ENCODE peak calls at places on chromosomes 12 and 14, in ten cellular contexts. N is breast epithelium, K is keratinocyte, U is gastrocnemius medialis, H is Caco-2, Y is ovary, B is uterus, I is right lobe of liver, G is cardiac muscle cell, J is A549. R is an unnamed sample. For H3K4me1, the result is how much of the 10 kb centered on the place peaks cover.

GRCh38 chr14:101634453-101635237 is 73.3 kb downstream of the DIO3 start:
- DNase-seq in N (no peak), K (no peak), U (no peak), H (no peak), Y (no peak), B (no peak), I (no peak), G (no peak), J (no peak), R (peak)

GRCh38 chr14:51963164-51963733 is 26.1 kb upstream of the RTRAF start:
- DNase-seq in N (no peak), K (no peak), U (no peak), H (no peak), Y (no peak), B (no peak), I (no peak), G (peak), J (no peak), R (no peak)

GRCh38 chr12:117875652-117876491 is 92.9 kb downstream of the KSR2 start:
- DNase-seq in N (no peak), K (no peak), U (no peak), H (no peak), Y (no peak), B (no peak), I (no peak), G (peak), J (no peak), R (no peak)

GRCh38 chr12:89883630-89884364 is 175.2 kb upstream of the ATP2B1 start:
- DNase-seq in N (peak), K (no peak), U (no peak), H (no peak), Y (no peak), B (no peak), I (no peak), G (peak), J (no peak), R (no peak)

GRCh38 chr12:104709692-104710435 is 248.2 kb downstream of the SLC41A2 start:
- DNase-seq in N (no peak), K (no peak), U (no peak), H (no peak), Y (no peak), B (no peak), I (no peak), G (peak), J (no peak), R (no peak)

GRCh38 chr12:32647275-32647674 is 31.8 kb upstream of the DNM1L start:
- DNase-seq in N (no peak), K (no peak), U (no peak), H (no peak), Y (no peak), B (no peak), I (no peak), G (no peak), J (no peak), R (no peak)

GRCh38 chr12:58502236-58502635 is 418.1 kb downstream of the LRIG3 start:
- DNase-seq in N (no peak), K (no peak), U (no peak), H (peak), Y (no peak), B (no peak), I (no peak), G (no peak), J (no peak), R (no peak)

GRCh38 chr14:61560323-61560722 is 135.0 kb upstream of the HIF1A start:
- DNase-seq in N (no peak), K (no peak), U (no peak), H (peak), Y (no peak), B (no peak), I (peak), G (peak), J (peak), R (no peak)

GRCh38 chr12:13735756-13736155 is 245.6 kb downstream of the GRIN2B start:
- DNase-seq in N (no peak), K (no peak), U (no peak), H (no peak), Y (no peak), B (no peak), I (no peak), G (no peak), J (no peak), R (no peak)

GRCh38 chr14:37034410-37035285 is 137.8 kb downstream of the SLC25A21 start:
- DNase-seq in N (no peak), K (no peak), U (no peak), H (no peak), Y (no peak), B (peak), I (no peak), G (no peak), J (no peak), R (no peak)

GRCh38 chr12:96220902-96221301 is 26.7 kb downstream of the ELK3 start:
- DNase-seq in N (peak), K (no peak), U (no peak), H (no peak), Y (no peak), B (no peak), I (no peak), G (no peak), J (no peak), R (no peak)

GRCh38 chr12:72729451-72730010 is 457.4 kb downstream of the TRHDE start:
- DNase-seq in N (no peak), K (no peak), U (no peak), H (no peak), Y (no peak), B (no peak), I (no peak), G (no peak), J (no peak), R (no peak)

GRCh38 chr14:100840286-100840685 is 14.4 kb downstream of the MEG3 start:
- DNase-seq in N (no peak), K (no peak), U (no peak), H (no peak), Y (peak), B (no peak), I (no peak), G (no peak), J (no peak), R (no peak)

GRCh38 chr14:59422069-59422881 is 42.9 kb downstream of the GPR135 start:
- DNase-seq in N (no peak), K (no peak), U (no peak), H (no peak), Y (no peak), B (no peak), I (no peak), G (no peak), J (no peak), R (no peak)

GRCh38 chr14:60093606-60094005 is 1.9 kb downstream of the PCNX4 start:
- DNase-seq in N (no peak), K (no peak), U (no peak), H (no peak), Y (no peak), B (no peak), I (no peak), G (no peak), J (no peak), R (no peak)

GRCh38 chr14:93712838-93713724 is 75.2 kb downstream of the PRIMA1 start:
- DNase-seq in N (peak), K (no peak), U (no peak), H (no peak), Y (no peak), B (no peak), I (no peak), G (no peak), J (no peak), R (peak)

GRCh38 chr14:70425349-70425748 is 8.5 kb upstream of the SYNJ2BP start:
- DNase-seq in N (no peak), K (no peak), U (peak), H (no peak), Y (no peak), B (no peak), I (no peak), G (no peak), J (no peak), R (no peak)

GRCh38 chr12:63420206-63420644 is 248.1 kb downstream of the DPY19L2 start:
- DNase-seq in N (no peak), K (no peak), U (no peak), H (peak), Y (no peak), B (no peak), I (peak), G (peak), J (peak), R (no peak)

GRCh38 chr12:104422441-104422840 is 34.3 kb upstream of the CHST11 start:
- DNase-seq in N (no peak), K (no peak), U (no peak), H (no peak), Y (no peak), B (no peak), I (no peak), G (no peak), J (no peak), R (no peak)

GRCh38 chr14:34368115-34368970 is 93.7 kb downstream of the SPTSSA start:
- DNase-seq in N (no peak), K (no peak), U (no peak), H (peak), Y (no peak), B (no peak), I (no peak), G (peak), J (peak), R (no peak)

GRCh38 chr12:114547636-114548035 is 136.3 kb downstream of the TBX3 start:
- DNase-seq in N (no peak), K (no peak), U (no peak), H (no peak), Y (no peak), B (no peak), I (no peak), G (no peak), J (no peak), R (no peak)

GRCh38 chr14:104151028-104151385 is 12.6 kb downstream of the KIF26A start:
- DNase-seq in N (no peak), K (no peak), U (no peak), H (no peak), Y (no peak), B (no peak), I (no peak), G (no peak), J (no peak), R (no peak)

GRCh38 chr14:104149617-104150141 is 11.3 kb downstream of the KIF26A start:
- DNase-seq in N (no peak), K (no peak), U (no peak), H (no peak), Y (no peak), B (peak), I (no peak), G (peak), J (peak), R (peak)

GRCh38 chr14:104151546-104152245 is 13.3 kb downstream of the KIF26A start:
- DNase-seq in N (no peak), K (no peak), U (no peak), H (no peak), Y (no peak), B (no peak), I (no peak), G (no peak), J (no peak), R (no peak)

GRCh38 chr14:104149278-104149595 is 10.8 kb downstream of the KIF26A start:
- DNase-seq in N (no peak), K (no peak), U (no peak), H (no peak), Y (no peak), B (no peak), I (no peak), G (no peak), J (no peak), R (no peak)

GRCh38 chr14:104150201-104151027 is 12.0 kb downstream of the KIF26A start:
- DNase-seq in N (no peak), K (no peak), U (no peak), H (no peak), Y (peak), B (no peak), I (no peak), G (peak), J (peak), R (peak)
- TF ChIP-seq CTCF in N (no peak), K (no peak), U (no peak), H (no peak), Y (no peak), B (no peak), I (no peak), G (peak), J (no peak), R (no peak)

GRCh38 chr12:110403146-110403974 is at the start of gene ANAPC7:
- DNase-seq in N (peak), K (peak), U (peak), H (peak), Y (peak), B (peak), I (peak), G (peak), J (peak), R (peak)

GRCh38 chr12:110403975-110404675 is 617 bp upstream of the ANAPC7 start:
- DNase-seq in N (peak), K (peak), U (peak), H (peak), Y (peak), B (peak), I (peak), G (peak), J (peak), R (peak)
- H3K4me1 ChIP-seq in N (under half), K (under half), U (under half), H (under half), Y (under half), B (under half), I (under half), G (under half), J (under half), R (under half)

GRCh38 chr14:50828738-50829471 is 2.1 kb downstream of the NIN start:
- DNase-seq in N (no peak), K (no peak), U (no peak), H (no peak), Y (no peak), B (no peak), I (no peak), G (no peak), J (no peak), R (no peak)
- TF ChIP-seq CTCF in N (no peak), K (no peak), U (no peak), H (no peak), Y (no peak), B (no peak), I (no peak), G (no peak), J (no peak), R (no peak)

DNA sequence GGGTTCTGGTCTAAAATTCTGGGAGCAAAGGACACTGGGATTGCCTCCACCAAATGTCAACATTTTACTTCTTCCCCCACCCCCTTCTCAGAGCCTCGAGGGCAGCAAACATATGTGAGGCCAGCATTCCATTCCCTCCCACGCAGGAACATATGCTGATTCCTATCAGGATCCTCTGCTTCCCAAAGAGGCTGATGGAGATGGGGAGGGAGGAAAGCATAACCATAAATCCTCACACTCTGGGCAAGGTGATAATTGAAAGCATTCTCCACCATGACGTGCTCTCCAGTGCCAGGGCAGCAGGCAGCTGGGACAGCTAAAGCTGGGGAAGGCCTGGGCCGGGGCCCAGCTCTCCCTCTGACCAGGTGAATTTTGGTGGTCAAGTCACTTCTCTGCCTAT is 395.0 kb downstream of the ZFP36L1 start:
- DNase-seq in N (no peak), K (no peak), U (no peak), H (peak), Y (no peak), B (peak), I (no peak), G (peak), J (no peak), R (no peak)
- H3K4me1 ChIP-seq in N (half or more), K (under half), U (under half), H (under half), Y (half or more), B (under half), I (under half), G (half or more), J (under half), R (under half)

DNA sequence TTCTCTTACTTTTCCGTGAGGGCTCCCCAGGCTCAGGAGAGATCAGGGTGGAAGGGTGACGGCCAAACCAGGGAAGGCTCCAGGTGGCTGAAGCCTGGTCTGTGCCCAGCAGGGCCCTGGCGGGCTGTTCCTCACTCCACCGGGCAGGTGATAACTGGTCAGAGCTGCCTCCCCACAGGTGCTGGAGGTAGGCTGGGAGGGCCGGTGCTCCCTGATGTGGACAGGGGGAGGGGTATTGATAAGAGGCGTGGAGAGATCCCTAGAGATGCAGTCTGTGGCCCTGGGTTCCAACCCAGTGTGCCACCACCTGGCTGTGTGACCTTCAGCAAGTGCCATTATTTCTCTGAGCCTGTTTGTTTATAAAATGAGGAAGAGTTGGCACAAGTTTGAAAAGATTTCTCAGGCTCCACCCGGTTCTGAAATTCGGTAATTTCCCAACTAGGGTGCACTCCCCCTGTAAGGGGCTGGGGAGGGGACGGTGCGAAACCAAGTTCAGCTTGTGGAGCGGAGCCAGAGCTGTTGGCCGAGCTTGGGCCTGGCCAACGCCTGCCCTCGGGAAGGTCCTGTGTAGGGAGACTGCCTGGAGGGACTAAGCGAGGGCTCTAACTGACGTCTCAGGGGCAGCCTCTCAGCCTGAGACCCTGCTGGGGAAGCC is 999 bp upstream of the NR4A1 start:
- DNase-seq in N (no peak), K (no peak), U (no peak), H (peak), Y (peak), B (no peak), I (no peak), G (peak), J (no peak), R (no peak)
- TF ChIP-seq CTCF in N (no peak), K (no peak), U (peak), H (no peak), Y (no peak), B (no peak), I (no peak), G (no peak), J (no peak), R (no peak)

GRCh38 chr14:48726080-48726642 is 860.0 kb downstream of the RPS29 start:
- DNase-seq in N (no peak), K (no peak), U (no peak), H (no peak), Y (no peak), B (no peak), I (no peak), G (no peak), J (no peak), R (no peak)

GRCh38 chr14:48735607-48736006 is 850.6 kb downstream of the RPS29 start:
- DNase-seq in N (no peak), K (no peak), U (no peak), H (no peak), Y (no peak), B (no peak), I (no peak), G (no peak), J (no peak), R (no peak)

GRCh38 chr14:48731260-48731659 is 854.9 kb downstream of the RPS29 start:
- DNase-seq in N (no peak), K (no peak), U (no peak), H (no peak), Y (no peak), B (no peak), I (no peak), G (no peak), J (no peak), R (no peak)
- H3K4me1 ChIP-seq in N (under half), K (under half), U (under half), H (under half), Y (under half), B (under half), I (under half), G (under half), J (under half), R (under half)

GRCh38 chr12:56317675-56318074 is 1.9 kb upstream of the CNPY2 start:
- DNase-seq in N (no peak), K (no peak), U (no peak), H (no peak), Y (no peak), B (no peak), I (no peak), G (no peak), J (no peak), R (no peak)
- TF ChIP-seq CTCF in N (no peak), K (no peak), U (no peak), H (no peak), Y (no peak), B (no peak), I (no peak), G (no peak), J (no peak), R (no peak)